ENCODE peak calls at places on chromosomes 3 and 15, in six cellular contexts. D is IMR-90, E is DND-41, X is astrocyte, R is mesenchymal stem cell, O is GM23248. V is an unnamed sample.

GRCh38 chr3:58336135-58336882 is 3.6 kb downstream of the PXK start:
- DNase-seq in D (peak; percentile 89), E (no peak), X (peak; percentile 79), R (peak; percentile 87), O (peak; percentile 92), V (peak; percentile 79)

GRCh38 chr3:44050867-44051266 is 190.8 kb upstream of the TOPAZ1 start:
- DNase-seq in D (no peak), E (no peak), X (no peak), R (no peak), O (no peak), V (no peak)

GRCh38 chr3:113575191-113575590 is 42.8 kb downstream of the SIDT1 start:
- DNase-seq in D (no peak), E (no peak), X (no peak), R (no peak), O (no peak), V (no peak)

GRCh38 chr15:31364301-31365031 is 37.8 kb downstream of the KLF13 start:
- DNase-seq in D (no peak), E (no peak), X (no peak), R (no peak), O (no peak), V (peak; percentile 65)

GRCh38 chr3:90015688-90016356 is 908.4 kb downstream of the EPHA3 start:
- DNase-seq in D (peak; percentile 36), E (no peak), X (peak; percentile 49), R (peak; percentile 82), O (peak; percentile 55), V (no peak)

GRCh38 chr3:189304465-189305341 is 132.9 kb downstream of the TPRG1 start:
- DNase-seq in D (no peak), E (no peak), X (peak; percentile 41), R (peak; percentile 9), O (peak; percentile 46), V (peak; percentile 32)

GRCh38 chr3:124562769-124563168 is 167.5 kb upstream of the UMPS start:
- DNase-seq in D (no peak), E (no peak), X (no peak), R (no peak), O (no peak), V (no peak)

GRCh38 chr15:72796515-72797337 is 13.2 kb upstream of the ADPGK start:
- DNase-seq in D (peak; percentile 16), E (no peak), X (no peak), R (peak; percentile 52), O (peak; percentile 75), V (peak; percentile 94)

GRCh38 chr15:45179221-45179985 is 8.4 kb downstream of the SHF start:
- DNase-seq in D (no peak), E (peak; percentile 20), X (no peak), R (no peak), O (peak; percentile 38), V (peak; percentile 74)

GRCh38 chr3:36381311-36381956 is 1.1 kb downstream of the STAC start:
- DNase-seq in D (no peak), E (no peak), X (no peak), R (no peak), O (peak; percentile 38), V (no peak)

GRCh38 chr3:38730281-38730680 is 80.8 kb upstream of the SCN5A start:
- DNase-seq in D (peak; percentile 91), E (no peak), X (peak; percentile 34), R (peak; percentile 42), O (peak; percentile 63), V (no peak)

GRCh38 chr15:87681054-87681453 is 575.5 kb downstream of the NTRK3 start:
- DNase-seq in D (no peak), E (peak; percentile 9), X (no peak), R (no peak), O (no peak), V (no peak)

GRCh38 chr3:184836090-184836785 is 24.3 kb downstream of the VPS8 start:
- DNase-seq in D (no peak), E (no peak), X (no peak), R (no peak), O (no peak), V (no peak)

DNA sequence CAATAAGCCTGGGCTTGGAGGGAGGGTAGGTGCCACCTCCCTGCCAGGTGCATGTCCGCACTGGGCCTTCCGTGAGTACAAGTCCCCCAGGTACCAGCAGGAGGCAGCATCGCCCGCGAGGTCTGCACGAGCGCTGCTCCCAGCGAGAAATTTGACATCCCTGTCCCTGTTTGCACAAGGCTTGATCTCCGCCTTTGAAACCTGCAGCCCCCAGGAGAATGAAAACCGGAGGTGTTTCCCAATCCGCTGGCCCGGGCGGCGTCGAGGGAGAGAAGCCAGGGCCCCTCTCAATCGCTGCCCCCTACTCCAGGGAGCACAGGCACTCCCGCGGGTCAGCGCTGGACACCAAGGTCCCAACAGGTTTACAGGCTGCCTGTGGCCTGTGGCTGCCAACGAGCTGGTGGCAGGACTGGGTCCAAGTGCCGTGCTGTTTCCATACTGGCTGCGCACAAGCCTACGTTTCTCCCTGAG is 961 bp downstream of the HAPLN3 start:
- DNase-seq in D (no peak), E (no peak), X (no peak), R (peak; percentile 26), O (peak; percentile 40), V (peak; percentile 82)
- H2AFZ ChIP-seq in D (peak overlapping the region; percentile 60), E (no peak overlapping the region), X (peak overlapping the region; percentile 2), R (no peak overlapping the region), O (no peak overlapping the region), V (no peak overlapping the region)

GRCh38 chr3:127674793-127675189 is 2.0 kb downstream of the ABTB1 start:
- DNase-seq in D (no peak), E (no peak), X (no peak), R (no peak), O (no peak), V (no peak)

GRCh38 chr3:127672429-127673190 is at the start of gene ABTB1:
- DNase-seq in D (peak; percentile 58), E (peak; percentile 89), X (peak; percentile 35), R (peak; percentile 75), O (peak; percentile 94), V (peak; percentile 100)

GRCh38 chr3:127675651-127676391 is 3.1 kb downstream of the ABTB1 start:
- DNase-seq in D (no peak), E (no peak), X (no peak), R (no peak), O (no peak), V (no peak)

GRCh38 chr3:127673191-127674098 is 693 bp downstream of the ABTB1 start:
- DNase-seq in D (peak; percentile 57), E (peak; percentile 66), X (peak; percentile 43), R (peak; percentile 68), O (peak; percentile 79), V (peak; percentile 97)

DNA sequence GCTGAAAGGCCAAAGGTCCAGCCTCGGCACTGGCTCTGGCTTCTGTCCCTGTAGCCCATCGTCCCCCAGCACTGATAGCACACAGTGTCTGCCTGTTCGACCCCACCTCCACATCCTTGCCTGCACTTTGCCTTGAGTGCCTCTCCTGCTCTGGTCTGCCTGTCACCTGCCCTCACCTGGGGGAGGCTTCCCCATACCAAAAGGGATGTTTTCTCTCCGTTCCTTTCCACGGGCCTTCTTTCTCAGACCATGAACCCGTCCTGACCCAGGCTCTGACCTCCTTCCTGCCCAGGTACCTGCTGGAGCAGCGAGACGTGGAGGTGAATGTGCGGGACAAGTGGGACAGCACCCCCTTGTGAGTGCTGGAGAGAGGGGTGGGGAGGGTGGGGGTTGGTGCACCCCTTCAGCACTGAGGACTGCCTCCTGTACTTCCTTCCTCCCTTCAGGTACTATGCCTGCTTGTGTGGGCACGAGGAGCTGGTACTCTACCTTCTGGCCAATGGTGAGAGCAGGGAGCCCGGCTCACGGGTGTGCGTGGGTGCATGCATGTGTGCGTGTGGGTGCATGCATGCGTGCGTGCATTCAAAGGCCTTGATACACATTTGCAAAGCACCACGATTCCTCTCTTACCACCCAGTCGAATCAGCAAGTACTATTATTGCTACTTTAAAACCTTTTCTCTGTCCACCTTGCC is 1.5 kb downstream of the ABTB1 start:
- DNase-seq in D (no peak), E (no peak), X (no peak), R (no peak), O (no peak), V (peak; percentile 23)
- H3K4me3 ChIP-seq in D (no peak overlapping the region), E (no peak overlapping the region), X (peak overlapping the region; percentile 76), R (peak overlapping the region; percentile 92), O (peak overlapping the region; percentile 86), V (no peak overlapping the region)

GRCh38 chr15:65642588-65642987 is 20.9 kb downstream of the SLC24A1 start:
- DNase-seq in D (no peak), E (no peak), X (no peak), R (no peak), O (no peak), V (no peak)
- H2AFZ ChIP-seq in D (no peak overlapping the region), E (no peak overlapping the region), X (no peak overlapping the region), R (no peak overlapping the region), O (no peak overlapping the region), V (no peak overlapping the region)

DNA sequence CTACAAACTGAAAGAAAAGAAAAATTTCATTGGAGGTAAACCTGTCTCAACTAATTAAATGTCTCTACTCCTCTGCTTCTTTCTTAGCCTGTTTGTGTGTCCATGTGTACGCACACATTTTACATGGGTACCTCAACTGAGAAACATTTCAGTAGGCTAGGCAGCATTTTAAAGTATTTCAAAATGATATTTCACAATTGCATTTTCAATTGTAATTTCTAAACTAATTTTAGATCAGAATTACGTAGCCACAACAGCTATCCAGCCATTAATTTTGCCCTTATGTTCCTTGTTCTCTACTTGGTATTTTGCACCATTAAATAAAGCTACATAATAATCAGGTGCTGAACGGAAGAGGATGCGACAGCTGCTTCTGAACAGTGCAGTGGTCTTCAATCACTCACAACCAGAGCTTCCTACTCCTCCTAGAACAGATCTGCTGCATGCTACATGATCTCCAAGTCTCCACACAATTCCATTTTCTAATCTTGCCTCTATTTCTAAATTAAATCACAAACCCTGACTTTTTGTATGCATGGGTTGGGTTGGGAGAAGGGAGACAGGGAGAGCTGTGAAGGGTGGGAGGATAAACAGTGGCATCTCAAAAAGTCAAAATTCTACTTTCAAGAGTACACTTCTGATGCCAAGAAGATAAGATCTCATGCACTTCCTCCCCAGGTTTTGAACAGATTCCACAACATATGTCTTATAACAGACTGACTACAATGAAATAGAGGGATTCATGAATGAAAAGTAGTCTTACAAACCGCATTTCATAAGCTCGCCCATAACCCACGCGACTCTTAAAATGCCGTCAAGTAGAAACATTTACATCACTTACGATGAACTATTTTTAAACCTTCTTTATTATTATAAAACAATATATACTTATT is 57.4 kb downstream of the CHSY1 start:
- DNase-seq in D (no peak), E (peak; percentile 18), X (no peak), R (no peak), O (peak; percentile 45), V (no peak)
- H3K4me3 ChIP-seq in D (no peak overlapping the region), E (no peak overlapping the region), X (no peak overlapping the region), R (peak overlapping the region; percentile 59), O (peak overlapping the region; percentile 61), V (no peak overlapping the region)

GRCh38 chr15:88938802-88939485 is 25.8 kb upstream of the MFGE8 start:
- DNase-seq in D (no peak), E (no peak), X (no peak), R (no peak), O (no peak), V (no peak)
- H2AFZ ChIP-seq in D (peak overlapping the region; percentile 70), E (no peak overlapping the region), X (peak overlapping the region; percentile 32), R (no peak overlapping the region), O (peak overlapping the region; percentile 3), V (peak overlapping the region; percentile 15)